ENCODE peak calls at places on chromosomes 5 and 9, in four cellular contexts. Q is A549, K is K562, U is HepG2. F is an unnamed sample.

GRCh38 chr5:75472973-75473372 is 38.5 kb downstream of the CERT1 start:
- DNase-seq in K (no peak), Q (no peak), U (no peak), F (no peak)

GRCh38 chr9:27714388-27714787 is 141.1 kb upstream of the C9orf72 start:
- DNase-seq in Q (peak), U (no peak), K (no peak), F (no peak)

GRCh38 chr9:1207681-1208080 is 157.5 kb downstream of the DMRT2 start:
- DNase-seq in U (no peak), K (no peak), Q (no peak), F (no peak)

GRCh38 chr5:139453683-139454567 is 8.6 kb downstream of the ECSCR start:
- DNase-seq in U (no peak), Q (no peak), K (no peak), F (no peak)

GRCh38 chr9:130208600-130209347 is 36.6 kb downstream of the NCS1 start:
- DNase-seq in U (no peak), K (peak), Q (no peak), F (no peak)

GRCh38 chr5:143279698-143280097 is 123.8 kb downstream of the NR3C1 start:
- DNase-seq in U (peak), K (no peak), Q (peak), F (peak)

GRCh38 chr5:147791181-147791580 is 8.7 kb upstream of the JAKMIP2 start:
- DNase-seq in K (no peak), U (no peak), Q (no peak), F (no peak)

GRCh38 chr9:18982246-18982589 is 50.8 kb downstream of the SAXO1 start:
- DNase-seq in K (no peak), Q (no peak), U (no peak), F (no peak)

GRCh38 chr5:114857951-114858401 is 311.7 kb downstream of the TRIM36 start:
- DNase-seq in U (no peak), K (no peak), Q (no peak), F (peak)

GRCh38 chr5:57900356-57900944 is 417.8 kb upstream of the ACTBL2 start:
- DNase-seq in U (no peak), K (no peak), Q (no peak), F (no peak)

GRCh38 chr5:57324159-57324558 is 150.3 kb downstream of the GPBP1 start:
- DNase-seq in U (no peak), K (no peak), Q (no peak), F (no peak)

GRCh38 chr9:111843971-111844370 is 49.2 kb upstream of the SHOC1 start:
- DNase-seq in Q (no peak), U (no peak), K (no peak), F (no peak)

GRCh38 chr9:111842313-111842712 is 47.6 kb upstream of the SHOC1 start:
- DNase-seq in K (no peak), Q (no peak), U (no peak), F (no peak)

GRCh38 chr9:111838439-111838838 is 43.7 kb upstream of the SHOC1 start:
- DNase-seq in K (no peak), Q (no peak), U (no peak), F (no peak)

GRCh38 chr9:111839387-111839786 is 44.6 kb upstream of the SHOC1 start:
- DNase-seq in U (peak), K (no peak), Q (no peak), F (no peak)

DNA sequence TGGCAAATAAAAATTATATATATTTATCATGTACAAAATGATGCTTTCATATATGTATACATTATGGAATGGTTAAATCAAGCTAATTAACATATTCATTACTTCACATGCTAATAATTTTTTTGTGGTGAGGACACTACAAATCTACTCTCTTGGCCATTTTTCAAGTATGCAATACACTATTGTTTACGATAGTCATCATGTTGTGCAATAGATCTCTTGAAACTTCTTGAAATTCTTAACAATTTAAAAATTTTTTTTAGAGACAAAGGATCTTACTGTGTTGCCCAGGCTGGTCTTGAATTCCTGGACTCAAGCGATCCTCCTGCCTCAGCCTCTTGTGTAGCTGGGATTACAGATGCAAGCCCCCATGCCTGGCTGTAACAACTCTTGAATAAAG is 45.2 kb upstream of the SHOC1 start:
- DNase-seq in K (no peak), U (no peak), Q (no peak), F (no peak)
- TF ChIP-seq NR3C1 in K (no peak), U (no peak), Q (no peak), F (no peak)

GRCh38 chr5:174223355-174223754 is 177.8 kb downstream of the NSG2 start:
- DNase-seq in Q (no peak), U (no peak), K (no peak), F (no peak)

GRCh38 chr5:174222891-174223290 is 177.4 kb downstream of the NSG2 start:
- DNase-seq in U (no peak), Q (no peak), K (no peak), F (peak)

GRCh38 chr5:174218162-174218561 is 172.7 kb downstream of the NSG2 start:
- DNase-seq in U (no peak), Q (no peak), K (no peak), F (no peak)

GRCh38 chr5:174217527-174217926 is 172.0 kb downstream of the NSG2 start:
- DNase-seq in Q (no peak), K (peak), U (no peak), F (no peak)

GRCh38 chr5:174221454-174221853 is 175.9 kb downstream of the NSG2 start:
- DNase-seq in K (no peak), U (no peak), Q (no peak), F (no peak)
- TF ChIP-seq USF2 in K (no peak), U (no peak), Q (no peak), F (no peak)

GRCh38 chr9:112308576-112308975 is 24.8 kb downstream of the PTBP3 start:
- DNase-seq in K (no peak), U (peak), Q (no peak), F (no peak)
- TF ChIP-seq NR3C1 in K (no peak), U (no peak), Q (no peak), F (no peak)

DNA sequence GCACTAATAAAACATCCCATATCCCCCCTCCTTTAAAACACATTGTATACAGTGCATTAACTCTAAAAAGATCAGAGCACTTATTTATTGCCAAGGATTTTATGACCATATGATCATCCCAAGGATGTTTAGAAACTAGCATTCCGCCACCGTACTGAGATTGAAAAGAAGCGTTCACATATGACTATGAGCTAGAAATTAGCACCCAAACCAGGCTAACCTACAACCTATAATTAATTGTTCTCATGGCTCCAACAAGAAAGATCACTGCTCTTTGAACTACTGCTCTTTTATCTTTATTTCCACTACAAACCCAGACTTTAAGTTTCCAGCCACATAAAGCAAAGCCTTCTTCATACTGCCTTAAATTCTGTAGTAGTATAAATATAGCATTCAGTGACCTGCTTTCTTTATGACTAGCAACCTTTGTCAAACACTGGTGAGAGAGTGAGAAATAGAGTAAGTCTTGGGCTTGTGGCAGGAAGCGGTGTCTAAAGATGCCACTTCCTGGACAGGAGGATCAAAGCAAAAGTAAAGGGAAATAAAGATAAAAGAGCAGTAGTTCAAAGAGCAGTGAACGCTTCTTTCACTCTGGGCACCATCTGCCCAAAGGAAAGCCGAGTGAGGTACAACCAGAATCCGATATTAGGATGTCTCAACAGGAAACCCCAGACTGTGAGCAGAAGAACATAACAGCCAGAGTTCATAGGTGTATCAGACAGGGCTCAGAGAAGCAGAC is 151.1 kb upstream of the ERCC6L2 start:
- DNase-seq in Q (no peak), U (peak), K (no peak), F (no peak)
- TF ChIP-seq USF2 in Q (no peak), U (no peak), K (no peak), F (no peak)

GRCh38 chr5:131357739-131358561 is 94.1 kb downstream of the CDC42SE2 start:
- DNase-seq in U (no peak), K (no peak), Q (no peak), F (no peak)

GRCh38 chr5:131356619-131357018 is 92.8 kb downstream of the CDC42SE2 start:
- DNase-seq in Q (no peak), K (no peak), U (no peak), F (no peak)

GRCh38 chr5:131355972-131356528 is 92.2 kb downstream of the CDC42SE2 start:
- DNase-seq in K (no peak), U (no peak), Q (no peak), F (no peak)

GRCh38 chr5:131353991-131354390 is 90.1 kb downstream of the CDC42SE2 start:
- DNase-seq in K (no peak), Q (no peak), U (no peak), F (no peak)
- TF ChIP-seq NR3C1 in K (no peak), Q (no peak), U (no peak), F (no peak)

GRCh38 chr5:101942321-101942882 is 353.7 kb downstream of the SLCO4C1 start:
- DNase-seq in Q (peak), U (peak), K (peak), F (peak)
- TF ChIP-seq USF2 in Q (no peak), U (no peak), K (no peak), F (no peak)